ENCODE peak calls at places on chromosomes 3 and 15, in ten cellular contexts. J, M, Q, U, R, H, Z, O, T and X are unnamed samples.

GRCh38 chr3:53821631-53822068 is 24.6 kb downstream of the CHDH start:
- DNase-seq in J (no peak), M (no peak), Q (peak), U (peak), R (no peak), H (no peak), Z (no peak), O (no peak), T (no peak), X (no peak)

GRCh38 chr15:42102646-42103235 is 8.4 kb upstream of the PLA2G4D start:
- DNase-seq in J (peak), M (no peak), Q (no peak), U (peak), R (no peak), H (no peak), Z (no peak), O (no peak), T (no peak), X (no peak)

GRCh38 chr3:192033246-192033645 is 572.3 kb downstream of the PYDC2 start:
- DNase-seq in J (no peak), M (no peak), Q (no peak), U (no peak), R (no peak), H (no peak), Z (no peak), O (no peak), T (no peak), X (no peak)

GRCh38 chr3:152159328-152159727 is 109.4 kb upstream of the MBNL1 start:
- DNase-seq in J (peak), M (no peak), Q (no peak), U (peak), R (no peak), H (no peak), Z (no peak), O (peak), T (no peak), X (no peak)

GRCh38 chr3:149575213-149575961 is 82.4 kb downstream of the WWTR1 start:
- DNase-seq in J (peak), M (peak), Q (no peak), U (peak), R (peak), H (no peak), Z (no peak), O (peak), T (no peak), X (no peak)

GRCh38 chr3:71129611-71130515 is 453.7 kb downstream of the FOXP1 start:
- DNase-seq in J (peak), M (no peak), Q (no peak), U (peak), R (no peak), H (no peak), Z (no peak), O (no peak), T (no peak), X (no peak)

GRCh38 chr3:58494107-58494506 is 2.2 kb downstream of the KCTD6 start:
- DNase-seq in J (peak), M (no peak), Q (no peak), U (no peak), R (no peak), H (no peak), Z (no peak), O (no peak), T (peak), X (no peak)

GRCh38 chr3:101724329-101725191 is at the start of gene CEP97:
- DNase-seq in J (peak), M (peak), Q (peak), U (peak), R (peak), H (peak), Z (peak), O (peak), T (peak), X (peak)

GRCh38 chr3:185583925-185584324 is 2.2 kb upstream of the SENP2 start:
- DNase-seq in J (no peak), M (no peak), Q (no peak), U (no peak), R (no peak), H (no peak), Z (no peak), O (no peak), T (peak), X (no peak)

GRCh38 chr15:58553365-58553918 is 121.7 kb downstream of the LIPC start:
- DNase-seq in J (no peak), M (no peak), Q (no peak), U (no peak), R (no peak), H (no peak), Z (no peak), O (no peak), T (no peak), X (no peak)

GRCh38 chr3:112327371-112327951 is 5.5 kb upstream of the CD200 start:
- DNase-seq in J (peak), M (peak), Q (peak), U (peak), R (peak), H (no peak), Z (no peak), O (no peak), T (peak), X (no peak)

GRCh38 chr3:134877788-134878187 is 82.7 kb downstream of the EPHB1 start:
- DNase-seq in J (no peak), M (no peak), Q (no peak), U (no peak), R (no peak), H (no peak), Z (no peak), O (no peak), T (no peak), X (no peak)